ENCODE peak calls at places on chromosomes 11 and 22, in ten cellular contexts. M is substantia nigra; N is nephron progenitor cell; B is M059J; X is HEK293T; A is activated CD4-positive, alpha-beta T cell treated with anti-CD3 and anti-CD28 coated beads, Interleukin-2, amount 50 U/mL, for 1 hour; J is amniotic stem cell; T is stimulated activated CD8-positive, alpha-beta memory T cell treated with anti-CD3 and anti-CD28 coated beads, Interleukin-2, amount 100 ng/mL, for 1 hour; O is kidney; Q is fibroblast of mammary gland. W is an unnamed sample.

GRCh38 chr22:24105018-24105360 is 76.3 kb upstream of the SUSD2 start:
- DNase-seq in M (peak; percentile 11), N (no peak), B (no peak), X (no peak), A (no peak), J (no peak), T (no peak), O (peak; percentile 18), Q (peak; percentile 64), W (peak; percentile 18)

GRCh38 chr11:129434641-129435498 is 59.2 kb downstream of the BARX2 start:
- DNase-seq in M (no peak), N (no peak), B (peak; percentile 23), X (no peak), A (no peak), J (no peak), T (no peak), O (no peak), Q (no peak), W (no peak)

GRCh38 chr11:122592641-122593040 is 62.9 kb upstream of the UBASH3B start:
- DNase-seq in M (no peak), N (no peak), B (no peak), X (no peak), A (no peak), J (no peak), T (no peak), O (no peak), Q (no peak), W (no peak)

GRCh38 chr22:42077486-42078125 is 1.9 kb upstream of the SMDT1 start:
- DNase-seq in M (no peak), N (no peak), B (no peak), X (no peak), A (no peak), J (no peak), T (no peak), O (no peak), Q (no peak), W (no peak)

GRCh38 chr22:20406686-20407408 is 12.9 kb downstream of the ZNF74 start:
- DNase-seq in M (no peak), N (no peak), B (no peak), X (no peak), A (no peak), J (no peak), T (no peak), O (no peak), Q (no peak), W (no peak)

GRCh38 chr22:24578355-24579241 is 14.3 kb downstream of the LRRC75B start:
- DNase-seq in M (no peak), N (no peak), B (no peak), X (no peak), A (no peak), J (no peak), T (no peak), O (no peak), Q (no peak), W (peak; percentile 18)

GRCh38 chr11:2694995-2695939 is 4.5 kb downstream of the KCNQ1OT1 start:
- DNase-seq in M (no peak), N (no peak), B (no peak), X (no peak), A (no peak), J (no peak), T (no peak), O (no peak), Q (no peak), W (no peak)

GRCh38 chr11:120832609-120833221 is 191.2 kb upstream of the TBCEL start:
- DNase-seq in M (peak; percentile 38), N (no peak), B (no peak), X (no peak), A (no peak), J (no peak), T (no peak), O (no peak), Q (no peak), W (no peak)

GRCh38 chr11:80873309-80873999 is 1432.6 kb upstream of the TENM4 start:
- DNase-seq in M (no peak), N (no peak), B (peak; percentile 71), X (no peak), A (no peak), J (no peak), T (no peak), O (no peak), Q (peak; percentile 34), W (no peak)

GRCh38 chr22:25402160-25402500 is 162.3 kb upstream of the GRK3 start:
- DNase-seq in M (no peak), N (no peak), B (no peak), X (no peak), A (no peak), J (no peak), T (no peak), O (peak; percentile 29), Q (no peak), W (no peak)

W was measured in iris pigment epithelial cell.